ENCODE peak calls at places on chromosomes 11 and 22, in eight cellular contexts. One of them, this sample, is unnamed.

GRCh38 chr11:9590717-9591116 is 17.2 kb downstream of the WEE1 start:
- DNase-seq in left ventricle myocardium inferior: no peak
- DNase-seq in CD8-positive, alpha-beta T cell: no peak
- DNase-seq in SK-N-SH: no peak
- DNase-seq in psoas muscle: no peak
- DNase-seq in IMR-90: no peak
- DNase-seq in fibroblast of the aortic adventitia: no peak
- DNase-seq in lower leg skin: no peak
- DNase-seq in this sample: no peak

GRCh38 chr22:37887610-37888378 is 18.3 kb upstream of the MICALL1 start:
- DNase-seq in left ventricle myocardium inferior: no peak
- DNase-seq in lower leg skin: peak; percentile 84
- DNase-seq in fibroblast of the aortic adventitia: peak; percentile 92
- DNase-seq in SK-N-SH: no peak
- DNase-seq in IMR-90: peak; percentile 65
- DNase-seq in psoas muscle: no peak
- DNase-seq in CD8-positive, alpha-beta T cell: no peak
- DNase-seq in this sample: peak; percentile 84

GRCh38 chr22:40203568-40203967 is 25.8 kb downstream of the TNRC6B start:
- DNase-seq in psoas muscle: no peak
- DNase-seq in left ventricle myocardium inferior: no peak
- DNase-seq in fibroblast of the aortic adventitia: no peak
- DNase-seq in CD8-positive, alpha-beta T cell: peak; percentile 51
- DNase-seq in SK-N-SH: no peak
- DNase-seq in IMR-90: peak; percentile 38
- DNase-seq in lower leg skin: no peak
- DNase-seq in this sample: no peak

GRCh38 chr11:67732045-67732787 is 57.8 kb upstream of the ALDH3B2 start:
- DNase-seq in psoas muscle: peak; percentile 51
- DNase-seq in SK-N-SH: peak; percentile 88
- DNase-seq in fibroblast of the aortic adventitia: no peak
- DNase-seq in CD8-positive, alpha-beta T cell: peak; percentile 74
- DNase-seq in IMR-90: no peak
- DNase-seq in left ventricle myocardium inferior: no peak
- DNase-seq in lower leg skin: no peak
- DNase-seq in this sample: no peak

GRCh38 chr22:50403701-50404101 is 60.6 kb downstream of the PPP6R2 start:
- DNase-seq in SK-N-SH: peak; percentile 77
- DNase-seq in psoas muscle: peak; percentile 67
- DNase-seq in lower leg skin: peak; percentile 40
- DNase-seq in CD8-positive, alpha-beta T cell: no peak
- DNase-seq in left ventricle myocardium inferior: peak; percentile 62
- DNase-seq in fibroblast of the aortic adventitia: no peak
- DNase-seq in IMR-90: no peak
- DNase-seq in this sample: no peak

GRCh38 chr11:83392556-83392955 is 106.4 kb upstream of the CCDC90B start:
- DNase-seq in psoas muscle: no peak
- DNase-seq in lower leg skin: no peak
- DNase-seq in fibroblast of the aortic adventitia: no peak
- DNase-seq in left ventricle myocardium inferior: no peak
- DNase-seq in CD8-positive, alpha-beta T cell: no peak
- DNase-seq in SK-N-SH: no peak
- DNase-seq in IMR-90: no peak
- DNase-seq in this sample: no peak

GRCh38 chr11:67581469-67581868 is 2.1 kb upstream of the GSTP1 start:
- DNase-seq in psoas muscle: no peak
- DNase-seq in SK-N-SH: no peak
- DNase-seq in left ventricle myocardium inferior: no peak
- DNase-seq in lower leg skin: no peak
- DNase-seq in fibroblast of the aortic adventitia: no peak
- DNase-seq in CD8-positive, alpha-beta T cell: no peak
- DNase-seq in IMR-90: no peak
- DNase-seq in this sample: no peak

GRCh38 chr11:129279326-129280026 is 87.4 kb upstream of the ARHGAP32 start:
- DNase-seq in lower leg skin: peak; percentile 38
- DNase-seq in left ventricle myocardium inferior: peak; percentile 85
- DNase-seq in fibroblast of the aortic adventitia: peak; percentile 64
- DNase-seq in IMR-90: peak; percentile 67
- DNase-seq in SK-N-SH: peak; percentile 98
- DNase-seq in CD8-positive, alpha-beta T cell: peak; percentile 75
- DNase-seq in psoas muscle: peak; percentile 91
- DNase-seq in this sample: peak; percentile 72

GRCh38 chr11:58058276-58059010 is 27.7 kb downstream of the OR6Q1 start:
- DNase-seq in SK-N-SH: no peak
- DNase-seq in psoas muscle: no peak
- DNase-seq in IMR-90: no peak
- DNase-seq in fibroblast of the aortic adventitia: no peak
- DNase-seq in CD8-positive, alpha-beta T cell: no peak
- DNase-seq in left ventricle myocardium inferior: no peak
- DNase-seq in lower leg skin: no peak
- DNase-seq in this sample: no peak

DNA sequence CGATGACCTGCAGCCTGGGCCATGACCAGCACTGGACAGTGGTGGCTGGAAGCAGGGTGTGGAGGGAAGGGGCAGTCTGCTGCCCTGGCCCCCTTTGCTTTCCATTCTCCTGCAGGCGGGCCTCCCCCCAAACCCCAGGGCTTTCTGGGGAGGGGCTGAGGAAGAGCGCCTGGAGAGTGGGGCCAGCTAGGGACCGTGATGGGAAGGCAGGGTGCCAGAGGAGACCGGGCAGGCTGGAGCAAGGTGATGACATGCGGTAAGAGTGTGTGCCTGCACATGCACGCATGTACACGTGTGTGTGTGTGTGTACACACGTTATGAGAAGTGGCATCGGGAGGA is 7.8 kb downstream of the OAF start:
- DNase-seq in IMR-90: no peak
- DNase-seq in SK-N-SH: no peak
- DNase-seq in fibroblast of the aortic adventitia: no peak
- DNase-seq in left ventricle myocardium inferior: no peak
- DNase-seq in lower leg skin: no peak
- DNase-seq in CD8-positive, alpha-beta T cell: no peak
- DNase-seq in psoas muscle: no peak
- DNase-seq in this sample: no peak
- TF ChIP-seq CTCF in IMR-90: no peak
- TF ChIP-seq CTCF in SK-N-SH: no peak
- TF ChIP-seq CTCF in fibroblast of the aortic adventitia: no peak
- TF ChIP-seq CTCF in left ventricle myocardium inferior: no peak
- TF ChIP-seq CTCF in lower leg skin: no peak
- TF ChIP-seq CTCF in CD8-positive, alpha-beta T cell: no peak
- TF ChIP-seq CTCF in psoas muscle: no peak
- TF ChIP-seq CTCF in this sample: no peak

DNA sequence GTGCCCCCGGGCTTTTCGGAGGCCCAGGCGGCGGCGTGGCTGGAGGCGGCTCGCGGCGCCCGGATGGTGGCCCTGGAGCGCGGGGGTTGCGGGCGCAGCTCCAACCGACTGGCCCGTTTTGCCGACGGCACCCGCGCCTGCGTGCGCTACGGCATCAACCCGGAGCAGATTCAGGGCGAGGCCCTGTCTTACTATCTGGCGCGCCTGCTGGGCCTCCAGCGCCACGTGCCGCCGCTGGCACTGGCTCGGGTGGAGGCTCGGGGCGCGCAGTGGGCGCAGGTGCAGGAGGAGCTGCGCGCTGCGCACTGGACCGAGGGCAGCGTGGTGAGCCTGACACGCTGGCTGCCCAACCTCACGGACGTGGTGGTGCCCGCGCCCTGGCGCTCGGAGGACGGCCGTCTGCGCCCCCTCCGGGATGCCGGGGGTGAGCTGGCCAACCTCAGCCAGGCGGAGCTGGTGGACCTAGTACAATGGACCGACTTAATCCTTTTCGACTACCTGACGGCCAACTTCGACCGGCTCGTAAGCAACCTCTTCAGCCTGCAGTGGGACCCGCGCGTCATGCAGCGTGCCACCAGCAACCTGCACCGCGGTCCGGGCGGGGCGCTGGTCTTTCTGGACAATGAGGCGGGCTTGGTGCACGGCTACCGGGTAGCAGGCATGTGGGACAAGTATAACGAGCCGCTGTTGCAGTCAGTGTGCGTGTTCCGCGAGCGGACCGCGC is 932 bp downstream of the FJX1 start:
- DNase-seq in CD8-positive, alpha-beta T cell: no peak
- DNase-seq in lower leg skin: no peak
- DNase-seq in left ventricle myocardium inferior: peak; percentile 26
- DNase-seq in fibroblast of the aortic adventitia: no peak
- DNase-seq in SK-N-SH: peak; percentile 71
- DNase-seq in IMR-90: peak; percentile 37
- DNase-seq in psoas muscle: peak; percentile 59
- DNase-seq in this sample: peak; percentile 64
- H3K4me3 ChIP-seq in CD8-positive, alpha-beta T cell: no peak overlapping the region
- H3K4me3 ChIP-seq in lower leg skin: peak overlapping the region; percentile 37
- H3K4me3 ChIP-seq in left ventricle myocardium inferior: peak overlapping the region; percentile 80
- H3K4me3 ChIP-seq in fibroblast of the aortic adventitia: peak overlapping the region; percentile 76
- H3K4me3 ChIP-seq in SK-N-SH: peak overlapping the region; percentile 71
- H3K4me3 ChIP-seq in IMR-90: peak overlapping the region; percentile 67
- H3K4me3 ChIP-seq in psoas muscle: peak overlapping the region; percentile 74
- H3K4me3 ChIP-seq in this sample: peak overlapping the region; percentile 71

GRCh38 chr11:74319139-74319538 is 7.7 kb upstream of the P4HA3 start:
- DNase-seq in lower leg skin: no peak
- DNase-seq in left ventricle myocardium inferior: no peak
- DNase-seq in CD8-positive, alpha-beta T cell: no peak
- DNase-seq in IMR-90: peak; percentile 93
- DNase-seq in fibroblast of the aortic adventitia: peak; percentile 93
- DNase-seq in psoas muscle: no peak
- DNase-seq in SK-N-SH: no peak
- DNase-seq in this sample: peak; percentile 94

GRCh38 chr11:74322667-74323066 is 11.2 kb upstream of the P4HA3 start:
- DNase-seq in IMR-90: peak; percentile 16
- DNase-seq in left ventricle myocardium inferior: peak; percentile 83
- DNase-seq in fibroblast of the aortic adventitia: peak; percentile 95
- DNase-seq in SK-N-SH: no peak
- DNase-seq in CD8-positive, alpha-beta T cell: no peak
- DNase-seq in psoas muscle: peak; percentile 92
- DNase-seq in lower leg skin: peak; percentile 45
- DNase-seq in this sample: peak; percentile 31

GRCh38 chr11:74318241-74318932 is 6.9 kb upstream of the P4HA3 start:
- DNase-seq in lower leg skin: no peak
- DNase-seq in left ventricle myocardium inferior: no peak
- DNase-seq in CD8-positive, alpha-beta T cell: no peak
- DNase-seq in SK-N-SH: no peak
- DNase-seq in IMR-90: peak; percentile 65
- DNase-seq in psoas muscle: no peak
- DNase-seq in fibroblast of the aortic adventitia: peak; percentile 29
- DNase-seq in this sample: peak; percentile 88

GRCh38 chr11:74320538-74320937 is 9.1 kb upstream of the P4HA3 start:
- DNase-seq in lower leg skin: no peak
- DNase-seq in fibroblast of the aortic adventitia: peak; percentile 22
- DNase-seq in left ventricle myocardium inferior: no peak
- DNase-seq in CD8-positive, alpha-beta T cell: no peak
- DNase-seq in IMR-90: peak; percentile 34
- DNase-seq in SK-N-SH: no peak
- DNase-seq in psoas muscle: no peak
- DNase-seq in this sample: no peak

DNA sequence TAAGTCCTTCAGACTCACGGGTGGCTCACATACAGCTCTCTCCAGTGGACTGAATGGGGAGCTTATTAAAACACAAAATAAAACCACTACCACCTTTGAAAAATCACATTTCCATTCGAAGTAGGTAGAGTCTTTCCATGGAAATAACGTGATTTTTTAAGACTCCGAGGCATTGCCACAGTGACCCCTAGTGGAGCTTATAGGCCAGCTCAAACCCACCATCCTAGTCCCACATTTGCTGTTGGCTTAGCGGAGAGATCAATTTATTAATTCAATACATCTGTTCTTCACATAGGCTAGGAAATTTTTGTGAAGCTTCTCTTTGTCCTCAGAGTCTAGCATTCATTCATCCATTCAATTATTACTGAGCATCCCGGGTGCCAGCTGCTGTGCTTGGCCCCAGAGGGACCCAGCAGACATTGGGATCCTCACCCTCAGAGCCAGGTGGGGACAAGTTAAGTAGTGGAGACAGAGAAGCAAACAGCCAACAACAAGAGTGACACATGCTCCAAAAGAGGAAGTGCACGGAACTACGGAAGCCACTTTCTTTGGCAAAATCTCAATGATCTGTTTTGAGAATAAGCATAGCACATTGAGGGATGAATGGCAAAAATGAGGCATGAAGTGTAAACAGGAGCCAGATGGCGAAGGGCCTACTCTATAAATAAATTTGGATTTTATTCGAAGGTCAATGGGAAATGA is 10.2 kb upstream of the P4HA3 start:
- DNase-seq in psoas muscle: no peak
- DNase-seq in fibroblast of the aortic adventitia: peak; percentile 80
- DNase-seq in left ventricle myocardium inferior: no peak
- DNase-seq in lower leg skin: peak; percentile 33
- DNase-seq in IMR-90: peak; percentile 65
- DNase-seq in CD8-positive, alpha-beta T cell: no peak
- DNase-seq in SK-N-SH: peak; percentile 41
- DNase-seq in this sample: peak; percentile 70
- TF ChIP-seq CTCF in psoas muscle: peak; percentile 44
- TF ChIP-seq CTCF in fibroblast of the aortic adventitia: peak; percentile 79
- TF ChIP-seq CTCF in left ventricle myocardium inferior: peak; percentile 58
- TF ChIP-seq CTCF in lower leg skin: no peak
- TF ChIP-seq CTCF in IMR-90: peak; percentile 55
- TF ChIP-seq CTCF in CD8-positive, alpha-beta T cell: peak; percentile 63
- TF ChIP-seq CTCF in SK-N-SH: peak; percentile 71
- TF ChIP-seq CTCF in this sample: peak; percentile 75

GRCh38 chr11:8040921-8041285 is 40.1 kb upstream of the TUB start:
- DNase-seq in SK-N-SH: no peak
- DNase-seq in psoas muscle: no peak
- DNase-seq in fibroblast of the aortic adventitia: no peak
- DNase-seq in CD8-positive, alpha-beta T cell: no peak
- DNase-seq in left ventricle myocardium inferior: no peak
- DNase-seq in IMR-90: no peak
- DNase-seq in lower leg skin: no peak
- DNase-seq in this sample: no peak
- H3K4me3 ChIP-seq in SK-N-SH: no peak overlapping the region
- H3K4me3 ChIP-seq in psoas muscle: no peak overlapping the region
- H3K4me3 ChIP-seq in fibroblast of the aortic adventitia: no peak overlapping the region
- H3K4me3 ChIP-seq in CD8-positive, alpha-beta T cell: no peak overlapping the region
- H3K4me3 ChIP-seq in left ventricle myocardium inferior: no peak overlapping the region
- H3K4me3 ChIP-seq in IMR-90: no peak overlapping the region
- H3K4me3 ChIP-seq in lower leg skin: no peak overlapping the region
- H3K4me3 ChIP-seq in this sample: no peak overlapping the region

GRCh38 chr11:122578168-122578825 is 77.2 kb upstream of the UBASH3B start:
- DNase-seq in IMR-90: no peak
- DNase-seq in lower leg skin: no peak
- DNase-seq in left ventricle myocardium inferior: no peak
- DNase-seq in fibroblast of the aortic adventitia: no peak
- DNase-seq in psoas muscle: no peak
- DNase-seq in CD8-positive, alpha-beta T cell: no peak
- DNase-seq in SK-N-SH: no peak
- DNase-seq in this sample: no peak
- TF ChIP-seq CTCF in IMR-90: peak; percentile 5
- TF ChIP-seq CTCF in lower leg skin: no peak
- TF ChIP-seq CTCF in left ventricle myocardium inferior: no peak
- TF ChIP-seq CTCF in fibroblast of the aortic adventitia: peak; percentile 18
- TF ChIP-seq CTCF in psoas muscle: no peak
- TF ChIP-seq CTCF in CD8-positive, alpha-beta T cell: no peak
- TF ChIP-seq CTCF in SK-N-SH: peak; percentile 36
- TF ChIP-seq CTCF in this sample: no peak